ENCODE peak calls at places on chromosome 10, in ten cellular contexts. S is cardiac fibroblast, M is WERI-Rb-1, C is brain microvascular endothelial cell, E is MCF 10A, G is endothelial cell, R is thyroid gland, I is endothelial cell of umbilical vein, Z is Panc1, L is activated B cell treated with CpG ODN at 0.5 μM for 24 hours. Y is an unnamed sample.

GRCh38 chr10:130378556-130379400 is 242.6 kb downstream of the GLRX3 start:
- DNase-seq in E (no peak), Z (no peak), L (no peak), R (no peak), S (no peak), G (no peak), I (no peak), M (peak), C (no peak), Y (no peak)

GRCh38 chr10:48456361-48456804 is 148.5 kb downstream of the ARHGAP22 start:
- DNase-seq in S (peak), G (no peak), E (no peak), I (peak), Z (no peak), C (no peak), R (peak), L (peak), M (peak), Y (no peak)

GRCh38 chr10:110456046-110456445 is 41.7 kb upstream of the DUSP5 start:
- DNase-seq in G (no peak), R (peak), I (peak), L (no peak), S (no peak), C (no peak), E (peak), M (no peak), Z (no peak), Y (no peak)

GRCh38 chr10:19417740-19418139 is 369.1 kb downstream of the MALRD1 start:
- DNase-seq in I (no peak), S (no peak), M (no peak), Z (no peak), E (no peak), G (no peak), L (no peak), C (no peak), R (no peak), Y (no peak)

GRCh38 chr10:66783296-66783695 is 142.5 kb upstream of the LRRTM3 start:
- DNase-seq in S (no peak), L (no peak), E (no peak), I (no peak), Z (no peak), C (peak), G (no peak), R (no peak), M (no peak), Y (peak)

GRCh38 chr10:43867667-43868361 is 219.1 kb upstream of the ZNF32 start:
- DNase-seq in E (peak), M (no peak), L (no peak), Z (no peak), S (peak), G (no peak), R (no peak), C (peak), I (peak), Y (no peak)

GRCh38 chr10:37780536-37780935 is 76.9 kb downstream of the ZNF248 start:
- DNase-seq in S (no peak), C (no peak), L (no peak), G (no peak), I (no peak), Z (no peak), R (no peak), E (no peak), M (no peak), Y (no peak)

GRCh38 chr10:688621-689426 is 644 bp downstream of the DIP2C start:
- DNase-seq in Z (no peak), C (peak), S (peak), L (no peak), R (peak), I (peak), M (peak), E (no peak), G (peak), Y (no peak)

GRCh38 chr10:88707429-88708110 is 1.5 kb downstream of the LIPK start:
- DNase-seq in E (peak), G (no peak), Z (peak), R (no peak), S (peak), M (no peak), I (peak), L (no peak), C (peak), Y (peak)

GRCh38 chr10:88499569-88500470 is 83.3 kb downstream of the RNLS start:
- DNase-seq in E (peak), M (no peak), L (no peak), C (no peak), R (no peak), S (peak), I (peak), Z (no peak), G (no peak), Y (peak)

GRCh38 chr10:117443677-117444022 is 68.4 kb upstream of the PDZD8 start:
- DNase-seq in Z (no peak), S (no peak), E (no peak), R (no peak), L (no peak), G (no peak), I (no peak), M (no peak), C (no peak), Y (no peak)

DNA sequence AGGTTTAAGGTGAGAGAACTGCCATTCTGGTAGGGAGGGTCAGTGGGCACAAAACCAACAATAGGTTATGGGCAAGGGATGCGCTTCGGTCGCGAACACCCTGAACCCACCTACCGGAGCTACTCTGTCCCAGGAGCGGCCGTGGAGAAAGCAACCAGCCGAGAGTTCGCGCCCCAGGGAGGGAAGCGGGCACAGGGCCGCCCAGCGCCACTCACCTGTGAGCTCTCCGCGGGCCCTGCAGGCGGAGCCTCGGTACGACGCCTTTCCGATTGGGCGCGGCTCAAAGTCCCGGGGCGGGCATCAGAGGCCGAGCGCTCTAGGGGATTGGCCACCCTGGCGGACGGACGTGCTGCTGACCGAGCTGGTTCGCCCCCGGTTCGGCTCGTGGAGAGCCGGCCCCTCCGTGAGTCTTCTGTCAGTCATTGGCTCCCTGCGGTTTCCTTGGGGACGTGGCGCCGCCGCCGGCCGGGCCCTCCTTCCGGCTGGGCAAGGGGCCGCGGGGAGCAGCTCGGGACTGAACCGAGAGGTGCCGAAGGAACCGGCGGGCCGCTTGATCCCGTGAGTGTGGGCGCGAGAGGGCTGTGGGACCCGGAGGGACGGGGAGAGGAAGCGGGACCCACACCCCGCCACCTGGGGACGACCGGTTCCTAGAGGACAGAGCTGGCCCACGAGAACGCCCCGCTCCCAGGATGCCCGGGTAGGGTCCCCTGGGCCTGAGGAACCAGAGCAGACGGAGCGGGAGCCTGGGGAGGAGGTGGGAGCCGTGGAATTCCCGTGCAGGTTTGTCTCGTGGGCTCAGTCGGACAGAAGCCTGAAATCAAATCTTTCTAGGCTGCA is at the start of gene ENTPD7:
- DNase-seq in M (peak), S (peak), L (peak), C (peak), Z (peak), R (peak), E (peak), G (peak), I (peak), Y (peak)
- TF ChIP-seq CTCF in M (no peak), S (peak), L (no peak), C (peak), Z (peak), R (peak), E (peak), G (peak), I (no peak), Y (peak)

GRCh38 chr10:102675887-102676616 is 31.8 kb downstream of the TRIM8 start:
- DNase-seq in Z (no peak), S (peak), M (peak), L (no peak), R (peak), C (peak), G (no peak), I (no peak), E (no peak), Y (peak)

GRCh38 chr10:102675151-102675886 is 31.0 kb downstream of the TRIM8 start:
- DNase-seq in G (no peak), E (no peak), M (no peak), C (peak), L (no peak), S (no peak), Z (no peak), I (no peak), R (no peak), Y (no peak)

GRCh38 chr10:102673961-102674511 is 29.8 kb downstream of the TRIM8 start:
- DNase-seq in S (peak), I (peak), Z (no peak), G (no peak), R (peak), C (peak), M (peak), E (peak), L (no peak), Y (peak)

GRCh38 chr10:102673235-102673634 is 29.0 kb downstream of the TRIM8 start:
- DNase-seq in M (no peak), Z (no peak), C (no peak), I (no peak), S (no peak), R (peak), E (no peak), G (no peak), L (no peak), Y (no peak)

DNA sequence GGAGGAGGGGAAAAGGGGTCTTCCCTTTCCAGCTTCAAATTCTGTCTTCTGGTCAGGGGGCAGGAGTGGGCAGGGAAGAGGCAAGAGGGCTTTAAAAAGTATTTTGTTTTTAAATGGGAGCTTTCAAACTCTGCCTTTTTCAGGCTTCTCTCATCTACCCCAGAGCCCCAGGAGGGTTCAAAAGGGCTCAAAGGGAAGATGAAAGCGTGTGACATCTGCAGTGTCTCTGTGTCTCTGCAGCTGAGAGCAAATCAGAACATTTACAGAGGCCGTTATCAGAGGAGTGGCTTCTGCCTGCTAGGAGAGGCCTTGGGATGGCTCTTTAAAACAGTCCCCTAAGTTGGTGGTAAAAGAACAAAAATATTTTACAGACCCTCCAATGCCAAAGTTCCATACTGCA is 30.3 kb downstream of the TRIM8 start:
- DNase-seq in M (no peak), I (no peak), C (no peak), Z (no peak), E (no peak), G (no peak), R (no peak), L (no peak), S (no peak), Y (no peak)
- TF ChIP-seq CTCF in M (no peak), I (no peak), C (no peak), Z (no peak), E (no peak), G (no peak), R (no peak), L (no peak), S (no peak), Y (no peak)

GRCh38 chr10:73743905-73744689 is at the start of gene SEC24C:
- DNase-seq in I (peak), L (peak), Z (peak), S (peak), C (peak), G (peak), M (peak), E (peak), R (peak), Y (peak)
- TF ChIP-seq CTCF in I (no peak), L (no peak), Z (no peak), S (no peak), C (peak), G (no peak), M (no peak), E (no peak), R (peak), Y (no peak)

DNA sequence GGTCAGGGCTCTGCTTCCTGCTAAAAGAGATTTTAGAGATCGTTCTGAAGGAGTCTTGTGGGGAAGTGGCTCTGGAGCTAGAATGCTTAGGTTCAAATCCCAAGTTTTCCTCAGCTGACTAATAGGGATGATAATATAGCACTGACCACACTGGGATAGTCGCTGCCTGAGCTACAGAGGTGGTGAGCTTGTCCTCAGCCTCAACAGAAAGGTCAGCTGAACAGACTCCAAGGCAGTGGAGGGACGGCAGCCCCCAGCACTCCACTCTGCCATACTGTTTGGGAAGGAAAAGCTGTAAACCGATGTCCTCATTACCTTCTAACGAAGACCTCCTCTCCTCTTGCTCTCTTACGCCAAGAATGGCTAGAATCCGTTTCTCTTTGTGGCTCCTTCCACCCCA is 36.2 kb downstream of the KAT6B start:
- DNase-seq in R (no peak), I (no peak), L (no peak), E (no peak), M (no peak), G (no peak), C (no peak), Z (no peak), S (no peak), Y (no peak)
- TF ChIP-seq CTCF in R (no peak), I (no peak), L (no peak), E (no peak), M (no peak), G (no peak), C (no peak), Z (no peak), S (no peak), Y (no peak)

GRCh38 chr10:6786579-6787031 is 206.5 kb upstream of the PRKCQ start:
- DNase-seq in S (peak), E (no peak), Z (no peak), M (no peak), L (no peak), I (peak), C (peak), G (no peak), R (no peak), Y (peak)
- TF ChIP-seq CTCF in S (peak), E (no peak), Z (peak), M (no peak), L (no peak), I (peak), C (peak), G (no peak), R (no peak), Y (peak)

GRCh38 chr10:14884082-14884481 is 5.4 kb downstream of the SUV39H2 start:
- DNase-seq in I (no peak), M (no peak), E (no peak), S (no peak), R (no peak), Z (no peak), C (no peak), G (no peak), L (no peak), Y (no peak)

GRCh38 chr10:14891151-14891550 is 12.5 kb downstream of the SUV39H2 start:
- DNase-seq in G (no peak), Z (no peak), I (no peak), C (no peak), L (no peak), R (no peak), M (no peak), S (no peak), E (no peak), Y (no peak)

DNA sequence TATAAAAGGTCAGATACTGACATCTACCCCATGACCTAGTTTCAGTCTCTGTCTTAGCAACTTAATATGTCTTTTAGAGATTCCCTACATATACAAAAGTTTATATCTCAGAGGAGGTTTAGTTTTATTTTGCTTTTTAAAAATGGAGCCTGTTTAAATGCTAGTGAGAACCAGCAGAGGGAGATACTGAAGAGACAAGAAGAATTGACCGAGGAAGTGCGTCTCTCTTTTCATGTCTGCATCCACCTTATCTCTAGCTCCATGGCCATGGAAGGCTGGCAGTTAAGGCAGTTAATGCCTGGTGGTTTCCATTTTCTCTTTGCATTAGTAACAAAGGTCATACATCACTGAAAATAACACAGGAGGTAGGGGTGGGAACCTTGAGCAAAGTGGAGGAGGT is 10.7 kb downstream of the SUV39H2 start:
- DNase-seq in G (no peak), E (no peak), Z (no peak), S (peak), C (no peak), M (no peak), L (no peak), I (peak), R (no peak), Y (no peak)
- TF ChIP-seq CTCF in G (peak), E (no peak), Z (peak), S (peak), C (peak), M (no peak), L (no peak), I (peak), R (no peak), Y (peak)

Y was measured in foreskin keratinocyte.